ENCODE peak calls at places on chromosome 18, in eight cellular contexts. One of them, this sample, is unnamed.

GRCh38 chr18:6219116-6219717 is 195.5 kb downstream of the L3MBTL4 start:
- DNase-seq in NCI-H226: peak; percentile 9
- DNase-seq in activated T-cell treated with anti-CD3 and anti-CD28 coated beads, Interleukin-2, amount 50 U/mL, for 72 hours: peak; percentile 6
- DNase-seq in SK-N-SH: peak; percentile 49
- DNase-seq in Kasumi-1: peak; percentile 31
- DNase-seq in hepatic stellate cell: peak; percentile 55
- DNase-seq in HEK293T: peak; percentile 67
- DNase-seq in NCI-H1436 treated with DMSO at 0.1 percent for 48 hours: no peak
- DNase-seq in this sample: no peak

GRCh38 chr18:9673296-9674251 is 34.5 kb upstream of the RAB31 start:
- DNase-seq in hepatic stellate cell: peak; percentile 56
- DNase-seq in SK-N-SH: peak; percentile 38
- DNase-seq in NCI-H1436 treated with DMSO at 0.1 percent for 48 hours: no peak
- DNase-seq in HEK293T: no peak
- DNase-seq in NCI-H226: peak; percentile 87
- DNase-seq in Kasumi-1: peak; percentile 79
- DNase-seq in activated T-cell treated with anti-CD3 and anti-CD28 coated beads, Interleukin-2, amount 50 U/mL, for 72 hours: peak; percentile 40
- DNase-seq in this sample: peak; percentile 72

GRCh38 chr18:42330296-42330695 is 375.3 kb downstream of the PIK3C3 start:
- DNase-seq in Kasumi-1: no peak
- DNase-seq in SK-N-SH: no peak
- DNase-seq in activated T-cell treated with anti-CD3 and anti-CD28 coated beads, Interleukin-2, amount 50 U/mL, for 72 hours: no peak
- DNase-seq in NCI-H226: no peak
- DNase-seq in hepatic stellate cell: no peak
- DNase-seq in NCI-H1436 treated with DMSO at 0.1 percent for 48 hours: no peak
- DNase-seq in HEK293T: no peak
- DNase-seq in this sample: no peak

GRCh38 chr18:31977270-31977872 is 34.4 kb upstream of the TRAPPC8 start:
- DNase-seq in activated T-cell treated with anti-CD3 and anti-CD28 coated beads, Interleukin-2, amount 50 U/mL, for 72 hours: peak; percentile 32
- DNase-seq in HEK293T: peak; percentile 66
- DNase-seq in SK-N-SH: peak; percentile 57
- DNase-seq in hepatic stellate cell: peak; percentile 27
- DNase-seq in NCI-H1436 treated with DMSO at 0.1 percent for 48 hours: no peak
- DNase-seq in NCI-H226: no peak
- DNase-seq in Kasumi-1: peak; percentile 74
- DNase-seq in this sample: no peak

GRCh38 chr18:32373995-32374394 is 96.7 kb downstream of the GAREM1 start:
- DNase-seq in hepatic stellate cell: no peak
- DNase-seq in SK-N-SH: no peak
- DNase-seq in HEK293T: peak; percentile 63
- DNase-seq in Kasumi-1: peak; percentile 9
- DNase-seq in NCI-H226: no peak
- DNase-seq in NCI-H1436 treated with DMSO at 0.1 percent for 48 hours: peak; percentile 40
- DNase-seq in activated T-cell treated with anti-CD3 and anti-CD28 coated beads, Interleukin-2, amount 50 U/mL, for 72 hours: no peak
- DNase-seq in this sample: no peak

GRCh38 chr18:66599190-66599589 is 4.7 kb downstream of the CDH19 start:
- DNase-seq in Kasumi-1: no peak
- DNase-seq in activated T-cell treated with anti-CD3 and anti-CD28 coated beads, Interleukin-2, amount 50 U/mL, for 72 hours: no peak
- DNase-seq in NCI-H226: no peak
- DNase-seq in SK-N-SH: no peak
- DNase-seq in NCI-H1436 treated with DMSO at 0.1 percent for 48 hours: no peak
- DNase-seq in hepatic stellate cell: no peak
- DNase-seq in HEK293T: no peak
- DNase-seq in this sample: no peak

GRCh38 chr18:2602844-2603243 is 31.5 kb downstream of the NDC80 start:
- DNase-seq in HEK293T: no peak
- DNase-seq in SK-N-SH: no peak
- DNase-seq in NCI-H1436 treated with DMSO at 0.1 percent for 48 hours: no peak
- DNase-seq in NCI-H226: no peak
- DNase-seq in activated T-cell treated with anti-CD3 and anti-CD28 coated beads, Interleukin-2, amount 50 U/mL, for 72 hours: no peak
- DNase-seq in Kasumi-1: no peak
- DNase-seq in hepatic stellate cell: no peak
- DNase-seq in this sample: no peak

GRCh38 chr18:23864620-23865019 is 149.9 kb upstream of the TTC39C start:
- DNase-seq in Kasumi-1: peak; percentile 18
- DNase-seq in activated T-cell treated with anti-CD3 and anti-CD28 coated beads, Interleukin-2, amount 50 U/mL, for 72 hours: peak; percentile 23
- DNase-seq in HEK293T: no peak
- DNase-seq in SK-N-SH: no peak
- DNase-seq in NCI-H1436 treated with DMSO at 0.1 percent for 48 hours: no peak
- DNase-seq in hepatic stellate cell: no peak
- DNase-seq in NCI-H226: no peak
- DNase-seq in this sample: no peak

GRCh38 chr18:57107141-57107832 is 39.6 kb upstream of the BOD1L2 start:
- DNase-seq in NCI-H1436 treated with DMSO at 0.1 percent for 48 hours: no peak
- DNase-seq in HEK293T: peak; percentile 12
- DNase-seq in SK-N-SH: no peak
- DNase-seq in activated T-cell treated with anti-CD3 and anti-CD28 coated beads, Interleukin-2, amount 50 U/mL, for 72 hours: no peak
- DNase-seq in hepatic stellate cell: no peak
- DNase-seq in NCI-H226: no peak
- DNase-seq in Kasumi-1: peak; percentile 49
- DNase-seq in this sample: no peak

GRCh38 chr18:33593261-33593660 is 15.2 kb downstream of the ASXL3 start:
- DNase-seq in SK-N-SH: no peak
- DNase-seq in NCI-H1436 treated with DMSO at 0.1 percent for 48 hours: no peak
- DNase-seq in hepatic stellate cell: no peak
- DNase-seq in Kasumi-1: no peak
- DNase-seq in activated T-cell treated with anti-CD3 and anti-CD28 coated beads, Interleukin-2, amount 50 U/mL, for 72 hours: no peak
- DNase-seq in NCI-H226: no peak
- DNase-seq in HEK293T: peak; percentile 41
- DNase-seq in this sample: no peak

GRCh38 chr18:21571763-21572162 is 28.7 kb downstream of the ESCO1 start:
- DNase-seq in SK-N-SH: no peak
- DNase-seq in Kasumi-1: no peak
- DNase-seq in HEK293T: no peak
- DNase-seq in NCI-H226: no peak
- DNase-seq in NCI-H1436 treated with DMSO at 0.1 percent for 48 hours: no peak
- DNase-seq in activated T-cell treated with anti-CD3 and anti-CD28 coated beads, Interleukin-2, amount 50 U/mL, for 72 hours: no peak
- DNase-seq in hepatic stellate cell: no peak
- DNase-seq in this sample: no peak

GRCh38 chr18:78769502-78770113 is 210.0 kb upstream of the SALL3 start:
- DNase-seq in activated T-cell treated with anti-CD3 and anti-CD28 coated beads, Interleukin-2, amount 50 U/mL, for 72 hours: no peak
- DNase-seq in NCI-H226: no peak
- DNase-seq in NCI-H1436 treated with DMSO at 0.1 percent for 48 hours: no peak
- DNase-seq in Kasumi-1: no peak
- DNase-seq in HEK293T: no peak
- DNase-seq in SK-N-SH: no peak
- DNase-seq in hepatic stellate cell: no peak
- DNase-seq in this sample: no peak

GRCh38 chr18:58175122-58175687 is 131.2 kb downstream of the NEDD4L start:
- DNase-seq in HEK293T: no peak
- DNase-seq in hepatic stellate cell: no peak
- DNase-seq in Kasumi-1: no peak
- DNase-seq in NCI-H1436 treated with DMSO at 0.1 percent for 48 hours: no peak
- DNase-seq in NCI-H226: no peak
- DNase-seq in SK-N-SH: no peak
- DNase-seq in activated T-cell treated with anti-CD3 and anti-CD28 coated beads, Interleukin-2, amount 50 U/mL, for 72 hours: no peak
- DNase-seq in this sample: no peak

GRCh38 chr18:57428221-57429150 is 6.7 kb upstream of the ONECUT2 start:
- DNase-seq in NCI-H1436 treated with DMSO at 0.1 percent for 48 hours: no peak
- DNase-seq in activated T-cell treated with anti-CD3 and anti-CD28 coated beads, Interleukin-2, amount 50 U/mL, for 72 hours: no peak
- DNase-seq in hepatic stellate cell: no peak
- DNase-seq in SK-N-SH: no peak
- DNase-seq in Kasumi-1: no peak
- DNase-seq in HEK293T: no peak
- DNase-seq in NCI-H226: no peak
- DNase-seq in this sample: no peak

GRCh38 chr18:9530226-9531009 is 55.1 kb downstream of the RALBP1 start:
- DNase-seq in HEK293T: no peak
- DNase-seq in Kasumi-1: no peak
- DNase-seq in hepatic stellate cell: no peak
- DNase-seq in activated T-cell treated with anti-CD3 and anti-CD28 coated beads, Interleukin-2, amount 50 U/mL, for 72 hours: no peak
- DNase-seq in NCI-H1436 treated with DMSO at 0.1 percent for 48 hours: no peak
- DNase-seq in SK-N-SH: no peak
- DNase-seq in NCI-H226: no peak
- DNase-seq in this sample: no peak

GRCh38 chr18:54257015-54257414 is 12.3 kb upstream of the POLI start:
- DNase-seq in NCI-H1436 treated with DMSO at 0.1 percent for 48 hours: no peak
- DNase-seq in SK-N-SH: no peak
- DNase-seq in NCI-H226: peak; percentile 28
- DNase-seq in HEK293T: no peak
- DNase-seq in Kasumi-1: no peak
- DNase-seq in hepatic stellate cell: no peak
- DNase-seq in activated T-cell treated with anti-CD3 and anti-CD28 coated beads, Interleukin-2, amount 50 U/mL, for 72 hours: no peak
- DNase-seq in this sample: no peak

GRCh38 chr18:43534511-43534910 is 257.2 kb upstream of the SYT4 start:
- DNase-seq in NCI-H1436 treated with DMSO at 0.1 percent for 48 hours: no peak
- DNase-seq in HEK293T: no peak
- DNase-seq in NCI-H226: no peak
- DNase-seq in activated T-cell treated with anti-CD3 and anti-CD28 coated beads, Interleukin-2, amount 50 U/mL, for 72 hours: no peak
- DNase-seq in SK-N-SH: no peak
- DNase-seq in Kasumi-1: no peak
- DNase-seq in hepatic stellate cell: no peak
- DNase-seq in this sample: no peak

GRCh38 chr18:8478166-8478967 is 130.9 kb upstream of the RAB12 start:
- DNase-seq in NCI-H1436 treated with DMSO at 0.1 percent for 48 hours: no peak
- DNase-seq in hepatic stellate cell: peak; percentile 71
- DNase-seq in NCI-H226: peak; percentile 37
- DNase-seq in SK-N-SH: peak; percentile 77
- DNase-seq in activated T-cell treated with anti-CD3 and anti-CD28 coated beads, Interleukin-2, amount 50 U/mL, for 72 hours: peak; percentile 65
- DNase-seq in HEK293T: peak; percentile 75
- DNase-seq in Kasumi-1: peak; percentile 45
- DNase-seq in this sample: no peak

GRCh38 chr18:23617412-23618009 is 31.2 kb upstream of the NPC1 start:
- DNase-seq in activated T-cell treated with anti-CD3 and anti-CD28 coated beads, Interleukin-2, amount 50 U/mL, for 72 hours: no peak
- DNase-seq in SK-N-SH: no peak
- DNase-seq in NCI-H226: no peak
- DNase-seq in hepatic stellate cell: no peak
- DNase-seq in Kasumi-1: no peak
- DNase-seq in NCI-H1436 treated with DMSO at 0.1 percent for 48 hours: no peak
- DNase-seq in HEK293T: no peak
- DNase-seq in this sample: no peak

GRCh38 chr18:10559566-10560456 is 34.0 kb downstream of the NAPG start:
- DNase-seq in SK-N-SH: peak; percentile 47
- DNase-seq in activated T-cell treated with anti-CD3 and anti-CD28 coated beads, Interleukin-2, amount 50 U/mL, for 72 hours: no peak
- DNase-seq in Kasumi-1: peak; percentile 61
- DNase-seq in hepatic stellate cell: no peak
- DNase-seq in NCI-H1436 treated with DMSO at 0.1 percent for 48 hours: no peak
- DNase-seq in HEK293T: peak; percentile 13
- DNase-seq in NCI-H226: no peak
- DNase-seq in this sample: no peak

GRCh38 chr18:79856119-79857080 is 58.7 kb downstream of the KCNG2 start:
- DNase-seq in NCI-H226: no peak
- DNase-seq in hepatic stellate cell: no peak
- DNase-seq in Kasumi-1: peak; percentile 36
- DNase-seq in HEK293T: no peak
- DNase-seq in SK-N-SH: peak; percentile 46
- DNase-seq in activated T-cell treated with anti-CD3 and anti-CD28 coated beads, Interleukin-2, amount 50 U/mL, for 72 hours: peak; percentile 23
- DNase-seq in NCI-H1436 treated with DMSO at 0.1 percent for 48 hours: no peak
- DNase-seq in this sample: no peak

GRCh38 chr18:2304378-2305175 is 266.7 kb downstream of the METTL4 start:
- DNase-seq in SK-N-SH: no peak
- DNase-seq in HEK293T: no peak
- DNase-seq in Kasumi-1: no peak
- DNase-seq in activated T-cell treated with anti-CD3 and anti-CD28 coated beads, Interleukin-2, amount 50 U/mL, for 72 hours: no peak
- DNase-seq in NCI-H226: peak; percentile 82
- DNase-seq in NCI-H1436 treated with DMSO at 0.1 percent for 48 hours: no peak
- DNase-seq in hepatic stellate cell: no peak
- DNase-seq in this sample: no peak

GRCh38 chr18:21183670-21184069 is 58.4 kb upstream of the GREB1L start:
- DNase-seq in HEK293T: no peak
- DNase-seq in Kasumi-1: no peak
- DNase-seq in NCI-H1436 treated with DMSO at 0.1 percent for 48 hours: no peak
- DNase-seq in hepatic stellate cell: no peak
- DNase-seq in activated T-cell treated with anti-CD3 and anti-CD28 coated beads, Interleukin-2, amount 50 U/mL, for 72 hours: no peak
- DNase-seq in SK-N-SH: no peak
- DNase-seq in NCI-H226: no peak
- DNase-seq in this sample: no peak

GRCh38 chr18:79872423-79872822 is 74.7 kb downstream of the KCNG2 start:
- DNase-seq in HEK293T: no peak
- DNase-seq in NCI-H226: no peak
- DNase-seq in Kasumi-1: no peak
- DNase-seq in activated T-cell treated with anti-CD3 and anti-CD28 coated beads, Interleukin-2, amount 50 U/mL, for 72 hours: no peak
- DNase-seq in SK-N-SH: no peak
- DNase-seq in hepatic stellate cell: no peak
- DNase-seq in NCI-H1436 treated with DMSO at 0.1 percent for 48 hours: no peak
- DNase-seq in this sample: no peak

GRCh38 chr18:26549103-26549485 is 741 bp upstream of the KCTD1 start:
- DNase-seq in NCI-H1436 treated with DMSO at 0.1 percent for 48 hours: no peak
- DNase-seq in HEK293T: peak; percentile 56
- DNase-seq in hepatic stellate cell: peak; percentile 35
- DNase-seq in SK-N-SH: peak; percentile 69
- DNase-seq in Kasumi-1: peak; percentile 20
- DNase-seq in NCI-H226: no peak
- DNase-seq in activated T-cell treated with anti-CD3 and anti-CD28 coated beads, Interleukin-2, amount 50 U/mL, for 72 hours: peak; percentile 24
- DNase-seq in this sample: no peak

GRCh38 chr18:73881396-73881795 is 266.2 kb downstream of the FBXO15 start:
- DNase-seq in activated T-cell treated with anti-CD3 and anti-CD28 coated beads, Interleukin-2, amount 50 U/mL, for 72 hours: no peak
- DNase-seq in hepatic stellate cell: no peak
- DNase-seq in HEK293T: no peak
- DNase-seq in NCI-H226: peak; percentile 56
- DNase-seq in Kasumi-1: no peak
- DNase-seq in SK-N-SH: no peak
- DNase-seq in NCI-H1436 treated with DMSO at 0.1 percent for 48 hours: no peak
- DNase-seq in this sample: no peak

GRCh38 chr18:79526468-79527460 is 131.0 kb downstream of the NFATC1 start:
- DNase-seq in NCI-H1436 treated with DMSO at 0.1 percent for 48 hours: no peak
- DNase-seq in activated T-cell treated with anti-CD3 and anti-CD28 coated beads, Interleukin-2, amount 50 U/mL, for 72 hours: no peak
- DNase-seq in hepatic stellate cell: no peak
- DNase-seq in NCI-H226: no peak
- DNase-seq in HEK293T: no peak
- DNase-seq in Kasumi-1: no peak
- DNase-seq in SK-N-SH: no peak
- DNase-seq in this sample: no peak

GRCh38 chr18:78021196-78021595 is 771.5 kb downstream of the GALR1 start:
- DNase-seq in hepatic stellate cell: no peak
- DNase-seq in activated T-cell treated with anti-CD3 and anti-CD28 coated beads, Interleukin-2, amount 50 U/mL, for 72 hours: no peak
- DNase-seq in HEK293T: no peak
- DNase-seq in NCI-H226: no peak
- DNase-seq in SK-N-SH: no peak
- DNase-seq in NCI-H1436 treated with DMSO at 0.1 percent for 48 hours: no peak
- DNase-seq in Kasumi-1: no peak
- DNase-seq in this sample: no peak

GRCh38 chr18:3354506-3354905 is 92.6 kb downstream of the MYL12B start:
- DNase-seq in Kasumi-1: no peak
- DNase-seq in activated T-cell treated with anti-CD3 and anti-CD28 coated beads, Interleukin-2, amount 50 U/mL, for 72 hours: no peak
- DNase-seq in NCI-H1436 treated with DMSO at 0.1 percent for 48 hours: no peak
- DNase-seq in NCI-H226: no peak
- DNase-seq in hepatic stellate cell: no peak
- DNase-seq in SK-N-SH: no peak
- DNase-seq in HEK293T: no peak
- DNase-seq in this sample: no peak

GRCh38 chr18:346607-347006 is 78.8 kb upstream of the THOC1 start:
- DNase-seq in hepatic stellate cell: no peak
- DNase-seq in NCI-H226: no peak
- DNase-seq in SK-N-SH: no peak
- DNase-seq in NCI-H1436 treated with DMSO at 0.1 percent for 48 hours: no peak
- DNase-seq in Kasumi-1: no peak
- DNase-seq in HEK293T: no peak
- DNase-seq in activated T-cell treated with anti-CD3 and anti-CD28 coated beads, Interleukin-2, amount 50 U/mL, for 72 hours: no peak
- DNase-seq in this sample: no peak

GRCh38 chr18:41665210-41665609 is 289.8 kb upstream of the PIK3C3 start:
- DNase-seq in NCI-H1436 treated with DMSO at 0.1 percent for 48 hours: no peak
- DNase-seq in HEK293T: no peak
- DNase-seq in Kasumi-1: no peak
- DNase-seq in hepatic stellate cell: no peak
- DNase-seq in SK-N-SH: peak; percentile 16
- DNase-seq in NCI-H226: no peak
- DNase-seq in activated T-cell treated with anti-CD3 and anti-CD28 coated beads, Interleukin-2, amount 50 U/mL, for 72 hours: no peak
- DNase-seq in this sample: no peak

GRCh38 chr18:25896178-25896780 is 194.1 kb downstream of the SS18 start:
- DNase-seq in Kasumi-1: peak; percentile 62
- DNase-seq in NCI-H226: no peak
- DNase-seq in SK-N-SH: peak; percentile 60
- DNase-seq in activated T-cell treated with anti-CD3 and anti-CD28 coated beads, Interleukin-2, amount 50 U/mL, for 72 hours: peak; percentile 29
- DNase-seq in hepatic stellate cell: peak; percentile 42
- DNase-seq in NCI-H1436 treated with DMSO at 0.1 percent for 48 hours: no peak
- DNase-seq in HEK293T: peak; percentile 70
- DNase-seq in this sample: no peak